ENCODE peak calls at places on chromosomes 2 and 18, in nine cellular contexts. J is CD4-positive, CD25-positive, alpha-beta regulatory T cell; V is pancreas; C is psoas muscle; Z is small intestine; I is caudate nucleus; M is upper lobe of left lung; H is spleen; B is HCT116. R is an unnamed sample.

GRCh38 chr18:44699571-44700261 is 19.0 kb downstream of the SETBP1 start:
- DNase-seq in V (no peak), H (no peak), J (no peak), Z (no peak), I (no peak), B (no peak), C (no peak), M (peak; percentile 13), R (no peak)

GRCh38 chr2:124804014-124804940 is 779.2 kb downstream of the CNTNAP5 start:
- DNase-seq in H (no peak), V (no peak), C (no peak), J (no peak), I (no peak), M (no peak), Z (peak; percentile 76), B (peak; percentile 3), R (peak; percentile 46)

GRCh38 chr2:72770879-72771461 is 54.9 kb downstream of the EXOC6B start:
- DNase-seq in I (no peak), V (no peak), Z (peak; percentile 84), H (no peak), C (no peak), M (no peak), B (peak; percentile 56), J (peak; percentile 75), R (peak; percentile 67)

GRCh38 chr2:224958466-224958857 is 83.8 kb downstream of the DOCK10 start:
- DNase-seq in I (no peak), M (no peak), J (no peak), V (no peak), B (no peak), C (no peak), Z (no peak), H (no peak), R (no peak)

GRCh38 chr2:144501118-144501517 is 18.8 kb downstream of the ZEB2 start:
- DNase-seq in I (no peak), J (no peak), M (no peak), C (no peak), V (no peak), Z (no peak), B (no peak), H (no peak), R (no peak)

GRCh38 chr2:71556811-71557210 is 103.5 kb downstream of the DYSF start:
- DNase-seq in I (no peak), H (no peak), B (no peak), M (no peak), C (peak; percentile 17), V (no peak), J (no peak), Z (no peak), R (no peak)

GRCh38 chr2:10431797-10432196 is 16.3 kb downstream of the ODC1 start:
- DNase-seq in J (no peak), Z (peak; percentile 73), B (no peak), I (no peak), M (peak; percentile 63), V (peak; percentile 42), C (peak; percentile 42), H (peak; percentile 69), R (no peak)

GRCh38 chr2:32427672-32428622 is 71.1 kb downstream of the BIRC6 start:
- DNase-seq in Z (no peak), J (no peak), H (no peak), C (no peak), B (no peak), V (no peak), M (no peak), I (no peak), R (no peak)

GRCh38 chr2:230865766-230866703 is 1.3 kb downstream of the ITM2C start:
- DNase-seq in M (peak; percentile 78), H (peak; percentile 85), J (no peak), C (peak; percentile 62), I (peak; percentile 59), V (peak; percentile 81), Z (peak; percentile 74), B (no peak), R (no peak)

GRCh38 chr2:12717191-12717987 is 653 bp downstream of the TRIB2 start:
- DNase-seq in M (peak; percentile 92), I (no peak), Z (peak; percentile 54), C (peak; percentile 73), B (no peak), J (peak; percentile 70), V (peak; percentile 84), H (peak; percentile 92), R (peak; percentile 55)

GRCh38 chr2:29753676-29754444 is 167.5 kb downstream of the ALK start:
- DNase-seq in I (no peak), C (no peak), V (no peak), B (no peak), M (no peak), Z (no peak), J (no peak), H (no peak), R (no peak)

GRCh38 chr2:67256892-67257291 is 140.2 kb upstream of the ETAA1 start:
- DNase-seq in M (no peak), B (no peak), H (no peak), C (no peak), V (no peak), Z (no peak), J (no peak), I (no peak), R (no peak)

GRCh38 chr18:79575891-79576685 is 103.5 kb upstream of the CTDP1 start:
- DNase-seq in Z (no peak), I (no peak), V (peak; percentile 87), J (no peak), C (peak; percentile 68), H (peak; percentile 62), B (no peak), M (peak; percentile 84), R (no peak)

GRCh38 chr18:50315100-50315871 is 27.8 kb upstream of the CXXC1 start:
- DNase-seq in M (no peak), B (no peak), J (no peak), I (no peak), H (no peak), V (no peak), C (no peak), Z (no peak), R (no peak)

GRCh38 chr2:121748202-121748601 is 7.2 kb upstream of the TSN start:
- DNase-seq in M (no peak), I (no peak), Z (no peak), V (no peak), H (no peak), J (no peak), B (peak; percentile 29), C (no peak), R (no peak)

GRCh38 chr2:210169871-210170441 is 1.3 kb downstream of the KANSL1L start:
- DNase-seq in I (no peak), J (peak; percentile 12), B (no peak), C (no peak), M (no peak), V (no peak), H (no peak), Z (peak; percentile 26), R (peak; percentile 18)

GRCh38 chr18:79133724-79134123 is 64.5 kb downstream of the ATP9B start:
- DNase-seq in J (no peak), I (no peak), Z (no peak), C (peak; percentile 69), V (no peak), B (no peak), M (peak; percentile 23), H (no peak), R (no peak)

GRCh38 chr2:55148269-55148668 is 83.8 kb downstream of the CLHC1 start:
- DNase-seq in C (no peak), M (no peak), I (no peak), V (no peak), Z (no peak), J (no peak), B (no peak), H (no peak), R (peak; percentile 41)

DNA sequence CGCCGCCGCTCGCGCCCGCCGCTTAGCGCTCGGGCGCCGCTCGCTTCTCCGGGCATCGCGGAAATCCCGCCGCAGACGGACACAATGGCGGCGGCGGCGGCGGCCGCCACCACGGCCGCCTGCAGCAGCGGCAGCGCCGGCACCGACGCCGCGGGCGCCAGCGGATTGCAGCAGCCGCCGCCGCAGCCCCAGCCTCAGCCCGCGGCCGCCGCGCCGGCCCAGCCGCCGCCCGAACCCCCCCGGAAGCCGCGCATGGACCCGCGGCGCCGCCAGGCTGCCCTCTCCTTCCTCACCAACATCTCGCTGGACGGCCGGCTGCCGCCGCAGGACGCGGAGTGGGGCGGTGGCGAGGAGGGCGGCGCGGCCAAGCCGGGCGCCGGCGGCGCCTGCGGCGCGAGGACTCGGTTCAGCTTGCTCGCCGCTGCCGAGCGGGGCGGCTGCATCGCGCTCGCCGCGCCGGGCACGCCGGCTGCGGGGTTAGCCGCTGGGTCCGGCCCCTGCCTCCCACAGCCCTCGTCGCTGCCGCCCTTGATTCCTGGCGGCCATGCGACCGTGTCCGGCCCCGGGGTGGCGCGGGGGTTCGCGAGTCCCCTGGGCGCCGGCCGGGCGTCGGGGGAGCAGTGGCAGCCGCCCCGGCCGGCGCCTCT is 517 bp downstream of the CABLES1 start:
- DNase-seq in V (peak; percentile 77), I (no peak), Z (peak; percentile 33), J (peak; percentile 18), M (peak; percentile 92), B (no peak), H (peak; percentile 86), C (peak; percentile 65), R (peak; percentile 18)
- H3K27ac ChIP-seq in V (peak overlapping the region; percentile 50), I (peak overlapping the region; percentile 83), Z (peak overlapping the region; percentile 66), J (no peak overlapping the region), M (peak overlapping the region; percentile 65), B (peak overlapping the region; percentile 74), H (peak overlapping the region; percentile 59), C (peak overlapping the region; percentile 55), R (peak overlapping the region; percentile 68)

GRCh38 chr2:42810971-42811865 is 18.8 kb upstream of the HAAO start:
- DNase-seq in V (peak; percentile 84), Z (peak; percentile 29), B (no peak), H (peak; percentile 91), M (peak; percentile 90), I (peak; percentile 24), C (peak; percentile 78), J (peak; percentile 55), R (no peak)
- H3K27ac ChIP-seq in V (peak overlapping the region; percentile 99), Z (peak overlapping the region; percentile 99), B (peak overlapping the region; percentile 97), H (peak overlapping the region; percentile 98), M (peak overlapping the region; percentile 99), I (peak overlapping the region; percentile 99), C (peak overlapping the region; percentile 99), J (peak overlapping the region; percentile 95), R (peak overlapping the region; percentile 97)

GRCh38 chr18:29969876-29970275 is 1072.7 kb downstream of the DSC3 start:
- DNase-seq in M (no peak), C (no peak), B (no peak), H (no peak), J (no peak), Z (no peak), I (no peak), V (no peak), R (no peak)
- H3K27ac ChIP-seq in M (no peak overlapping the region), C (no peak overlapping the region), B (no peak overlapping the region), H (no peak overlapping the region), J (no peak overlapping the region), Z (no peak overlapping the region), I (no peak overlapping the region), V (no peak overlapping the region), R (no peak overlapping the region)

GRCh38 chr2:172617115-172617514 is 61.2 kb downstream of the PDK1 start:
- DNase-seq in B (no peak), M (no peak), V (no peak), Z (no peak), C (no peak), J (no peak), I (no peak), H (no peak), R (no peak)
- H3K27ac ChIP-seq in B (no peak overlapping the region), M (no peak overlapping the region), V (no peak overlapping the region), Z (no peak overlapping the region), C (no peak overlapping the region), J (no peak overlapping the region), I (no peak overlapping the region), H (no peak overlapping the region), R (no peak overlapping the region)

R was measured in RWPE1.